ENCODE peak calls at places on chromosome 19, in six cellular contexts. A is colonic mucosa, P is kidney epithelial cell, C is fibroblast of pulmonary artery, L is transverse colon, I is HAP-1. B is an unnamed sample.

GRCh38 chr19:44142014-44142523 is 715 bp downstream of the ZNF234 start:
- DNase-seq in I (no peak), C (peak; percentile 43), P (no peak), L (no peak), A (peak; percentile 23), B (no peak)

GRCh38 chr19:8141726-8142524 is 7.5 kb downstream of the FBN3 start:
- DNase-seq in L (no peak), A (no peak), C (no peak), I (no peak), P (no peak), B (no peak)

GRCh38 chr19:8306235-8307054 is 1.7 kb downstream of the CD320 start:
- DNase-seq in P (no peak), I (no peak), L (peak; percentile 59), C (no peak), A (peak; percentile 55), B (no peak)

GRCh38 chr19:18657590-18658365 is 20.9 kb downstream of the KLHL26 start:
- DNase-seq in C (peak; percentile 98), I (no peak), L (no peak), A (no peak), P (peak; percentile 65), B (no peak)

GRCh38 chr19:54439174-54439851 is 9.7 kb upstream of the LENG8 start:
- DNase-seq in P (no peak), L (no peak), C (peak; percentile 55), I (no peak), A (no peak), B (no peak)

GRCh38 chr19:30666301-30666803 is 294.2 kb downstream of the ZNF536 start:
- DNase-seq in C (peak; percentile 29), L (peak; percentile 46), I (peak; percentile 62), P (no peak), A (peak; percentile 41), B (no peak)

GRCh38 chr19:7677664-7678311 is 898 bp downstream of the MCEMP1 start:
- DNase-seq in A (no peak), I (no peak), C (no peak), P (no peak), L (no peak), B (no peak)

GRCh38 chr19:57317503-57317902 is 2.8 kb upstream of the ZNF543 start:
- DNase-seq in A (no peak), I (no peak), C (no peak), L (no peak), P (no peak), B (no peak)

GRCh38 chr19:55353803-55354697 is 469 bp downstream of the COX6B2 start:
- DNase-seq in I (peak; percentile 63), L (peak; percentile 86), C (peak; percentile 41), A (peak; percentile 84), P (no peak), B (no peak)

GRCh38 chr19:29785955-29786589 is 25.7 kb upstream of the CCNE1 start:
- DNase-seq in L (no peak), A (no peak), I (no peak), P (no peak), C (no peak), B (no peak)

GRCh38 chr19:2302319-2303208 is 5.4 kb downstream of the LINGO3 start:
- DNase-seq in I (no peak), C (peak; percentile 54), A (no peak), L (peak; percentile 52), P (no peak), B (no peak)

GRCh38 chr19:4896372-4896771 is 6.3 kb downstream of the ARRDC5 start:
- DNase-seq in P (no peak), I (no peak), A (no peak), L (no peak), C (peak; percentile 42), B (no peak)

GRCh38 chr19:5330307-5330720 is 10.3 kb downstream of the PTPRS start:
- DNase-seq in P (no peak), C (no peak), I (no peak), L (no peak), A (no peak), B (no peak)

GRCh38 chr19:33064778-33065550 is at the start of gene RHPN2:
- DNase-seq in I (peak; percentile 76), L (peak; percentile 87), A (peak; percentile 86), C (peak; percentile 68), P (no peak), B (no peak)

GRCh38 chr19:41939861-41940442 is 11.7 kb upstream of the ERFL start:
- DNase-seq in A (no peak), I (no peak), C (no peak), P (no peak), L (peak; percentile 62), B (no peak)

GRCh38 chr19:18760440-18761383 is 30.4 kb downstream of the COMP start:
- DNase-seq in L (no peak), P (no peak), C (no peak), I (no peak), A (no peak), B (no peak)

GRCh38 chr19:42693760-42694350 is 46.4 kb downstream of the PSG3 start:
- DNase-seq in L (no peak), P (peak; percentile 14), C (peak; percentile 51), A (no peak), I (peak; percentile 41), B (no peak)

GRCh38 chr19:17909017-17909732 is 23.6 kb upstream of the CCDC124 start:
- DNase-seq in L (no peak), P (no peak), A (no peak), I (no peak), C (no peak), B (no peak)

GRCh38 chr19:28291874-28292273 is 921.1 kb downstream of the UQCRFS1 start:
- DNase-seq in C (no peak), I (no peak), P (no peak), L (no peak), A (no peak), B (no peak)

GRCh38 chr19:7328647-7329046 is 20.1 kb upstream of the ARHGEF18 start:
- DNase-seq in L (no peak), A (no peak), C (no peak), P (no peak), I (no peak), B (no peak)

GRCh38 chr19:7898967-7899366 is 4.7 kb upstream of the MAP2K7 start:
- DNase-seq in C (no peak), P (no peak), A (no peak), L (peak; percentile 6), I (no peak), B (no peak)

GRCh38 chr19:5644051-5644450 is 21.2 kb downstream of the SAFB start:
- DNase-seq in C (no peak), I (no peak), A (no peak), P (no peak), L (no peak), B (no peak)

GRCh38 chr19:39145180-39145953 is 19.8 kb downstream of the PAK4 start:
- DNase-seq in P (no peak), I (no peak), L (peak; percentile 45), C (no peak), A (peak; percentile 61), B (no peak)
- H3K4me3 ChIP-seq in P (no peak overlapping the region), I (no peak overlapping the region), L (no peak overlapping the region), C (no peak overlapping the region), A (no peak overlapping the region), B (no peak overlapping the region)

GRCh38 chr19:47417746-47418594 is 1.4 kb downstream of the MEIS3 start:
- DNase-seq in A (no peak), I (no peak), L (no peak), P (no peak), C (no peak), B (no peak)
- H3K4me3 ChIP-seq in A (no peak overlapping the region), I (peak overlapping the region; percentile 51), L (no peak overlapping the region), P (no peak overlapping the region), C (peak overlapping the region; percentile 45), B (peak overlapping the region; percentile 67)

GRCh38 chr19:49499030-49499670 is 2.9 kb downstream of the RPS11 start:
- DNase-seq in I (no peak), P (no peak), C (no peak), L (no peak), A (no peak), B (no peak)
- H3K4me3 ChIP-seq in I (no peak overlapping the region), P (no peak overlapping the region), C (no peak overlapping the region), L (no peak overlapping the region), A (peak overlapping the region; percentile 19), B (no peak overlapping the region)

DNA sequence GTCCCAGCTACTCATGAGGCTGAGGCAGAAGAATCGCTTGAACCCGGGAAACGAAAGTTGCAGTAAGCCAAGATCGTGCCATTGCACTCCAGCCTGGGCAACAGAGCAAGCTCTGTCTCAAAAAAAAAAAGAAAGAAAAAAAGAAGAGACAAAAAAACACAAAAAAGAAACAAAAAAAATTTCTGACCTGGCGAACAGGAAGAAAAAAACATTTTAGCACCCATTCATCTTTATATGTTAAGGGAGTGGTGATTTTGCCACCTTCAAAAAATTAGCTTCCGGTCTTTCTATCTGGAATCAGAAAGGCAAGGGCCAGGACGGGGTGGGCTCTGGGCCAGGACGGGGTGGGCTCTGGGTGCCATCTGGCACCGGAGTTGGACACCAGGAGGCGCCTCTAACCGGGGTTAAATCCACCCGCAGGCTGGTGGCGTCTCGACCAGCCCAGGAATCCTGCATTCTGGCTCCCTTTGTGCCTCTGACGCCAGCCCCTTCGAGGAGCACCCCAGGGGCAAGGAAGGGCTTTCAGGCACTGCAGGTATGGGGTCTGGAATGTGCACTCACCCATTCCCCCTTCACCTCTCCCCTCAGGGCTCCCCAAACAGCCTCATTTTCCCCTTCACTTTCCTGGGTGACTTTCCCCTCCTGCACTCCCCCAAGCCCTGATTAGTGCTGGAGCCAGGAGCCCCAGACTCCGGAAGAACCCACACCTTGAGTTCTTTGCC is 10.4 kb upstream of the ZSWIM4 start:
- DNase-seq in C (peak; percentile 72), I (peak; percentile 31), L (peak; percentile 79), P (no peak), A (peak; percentile 78), B (no peak)
- H3K4me3 ChIP-seq in C (no peak overlapping the region), I (no peak overlapping the region), L (no peak overlapping the region), P (no peak overlapping the region), A (no peak overlapping the region), B (no peak overlapping the region)

GRCh38 chr19:342128-342455 is 2.5 kb downstream of the MIER2 start:
- DNase-seq in L (no peak), C (no peak), A (no peak), I (no peak), P (no peak), B (no peak)
- H3K4me3 ChIP-seq in L (no peak overlapping the region), C (peak overlapping the region; percentile 62), A (no peak overlapping the region), I (peak overlapping the region; percentile 49), P (no peak overlapping the region), B (peak overlapping the region; percentile 57)

GRCh38 chr19:3722443-3723109 is 14.4 kb downstream of the TJP3 start:
- DNase-seq in I (no peak), P (no peak), L (peak; percentile 87), A (peak; percentile 84), C (no peak), B (no peak)
- H3K4me3 ChIP-seq in I (peak overlapping the region; percentile 32), P (peak overlapping the region; percentile 1), L (peak overlapping the region; percentile 27), A (peak overlapping the region; percentile 45), C (no peak overlapping the region), B (no peak overlapping the region)

DNA sequence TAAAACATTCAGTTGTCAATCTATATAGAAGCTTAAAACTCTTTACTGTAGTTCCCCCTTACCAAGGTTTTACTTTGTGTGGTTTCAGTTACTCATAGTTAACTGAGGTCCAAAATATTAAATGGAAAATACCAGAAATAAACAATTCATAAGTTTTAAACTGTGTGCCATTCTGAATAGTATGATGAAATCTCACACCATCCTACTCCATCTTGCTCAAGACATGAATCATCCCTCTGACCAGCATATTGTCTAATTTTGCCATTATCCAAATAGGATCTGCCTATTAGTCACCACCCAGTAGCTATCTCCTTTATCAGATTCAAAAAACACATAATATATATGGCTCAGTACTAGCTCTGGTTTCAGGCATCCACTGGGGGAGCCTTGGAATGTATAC is 22.4 kb downstream of the ZNF571 start:
- DNase-seq in C (peak; percentile 28), I (no peak), L (no peak), A (no peak), P (no peak), B (no peak)
- H3K4me3 ChIP-seq in C (no peak overlapping the region), I (no peak overlapping the region), L (no peak overlapping the region), A (no peak overlapping the region), P (no peak overlapping the region), B (no peak overlapping the region)

B was measured in AG04449.